ENCODE peak calls at places on chromosomes 16 and 17, in six cellular contexts. One of them, this sample, is unnamed. For H3K36me3, the result is how much of the 10 kb centered on the place peaks cover.

GRCh38 chr17:16477666-16478065 is 14.3 kb downstream of the LRRC75A start:
- DNase-seq in lung: no peak
- DNase-seq in left ventricle myocardium inferior: no peak
- DNase-seq in mucosa of descending colon: no peak
- DNase-seq in astrocyte: no peak
- DNase-seq in ovary: no peak
- DNase-seq in this sample: no peak

GRCh38 chr16:12289175-12290063 is 312.9 kb downstream of the SNX29 start:
- DNase-seq in lung: peak
- DNase-seq in mucosa of descending colon: peak
- DNase-seq in astrocyte: no peak
- DNase-seq in ovary: no peak
- DNase-seq in left ventricle myocardium inferior: no peak
- DNase-seq in this sample: no peak

GRCh38 chr16:11006666-11007065 is 62.3 kb downstream of the CLEC16A start:
- DNase-seq in mucosa of descending colon: no peak
- DNase-seq in ovary: no peak
- DNase-seq in left ventricle myocardium inferior: no peak
- DNase-seq in astrocyte: peak
- DNase-seq in lung: no peak
- DNase-seq in this sample: no peak

GRCh38 chr17:79837888-79838540 is 1.2 kb downstream of the CBX4 start:
- DNase-seq in lung: no peak
- DNase-seq in ovary: peak
- DNase-seq in astrocyte: peak
- DNase-seq in left ventricle myocardium inferior: no peak
- DNase-seq in mucosa of descending colon: peak
- DNase-seq in this sample: no peak

GRCh38 chr17:50903604-50904521 is 37.7 kb upstream of the TOB1 start:
- DNase-seq in mucosa of descending colon: no peak
- DNase-seq in lung: no peak
- DNase-seq in left ventricle myocardium inferior: no peak
- DNase-seq in astrocyte: peak
- DNase-seq in ovary: no peak
- DNase-seq in this sample: no peak

GRCh38 chr17:28500712-28501379 is 5.3 kb upstream of the FOXN1 start:
- DNase-seq in astrocyte: no peak
- DNase-seq in mucosa of descending colon: no peak
- DNase-seq in ovary: no peak
- DNase-seq in left ventricle myocardium inferior: no peak
- DNase-seq in lung: no peak
- DNase-seq in this sample: no peak

GRCh38 chr17:59511726-59512125 is 53.7 kb upstream of the DHX40 start:
- DNase-seq in ovary: no peak
- DNase-seq in mucosa of descending colon: no peak
- DNase-seq in astrocyte: no peak
- DNase-seq in left ventricle myocardium inferior: no peak
- DNase-seq in lung: no peak
- DNase-seq in this sample: no peak

GRCh38 chr16:53913082-53913870 is 209.3 kb downstream of the FTO start:
- DNase-seq in lung: peak
- DNase-seq in left ventricle myocardium inferior: no peak
- DNase-seq in astrocyte: peak
- DNase-seq in mucosa of descending colon: no peak
- DNase-seq in ovary: peak
- DNase-seq in this sample: peak

GRCh38 chr17:3893720-3894116 is 865 bp upstream of the CAMKK1 start:
- DNase-seq in left ventricle myocardium inferior: no peak
- DNase-seq in astrocyte: no peak
- DNase-seq in mucosa of descending colon: no peak
- DNase-seq in ovary: no peak
- DNase-seq in lung: no peak
- DNase-seq in this sample: no peak

GRCh38 chr16:87380875-87381274 is 2.7 kb downstream of the FBXO31 start:
- DNase-seq in left ventricle myocardium inferior: no peak
- DNase-seq in lung: no peak
- DNase-seq in mucosa of descending colon: no peak
- DNase-seq in astrocyte: no peak
- DNase-seq in ovary: no peak
- DNase-seq in this sample: no peak

GRCh38 chr17:76969598-76970172 is 101.5 kb downstream of the MGAT5B start:
- DNase-seq in ovary: no peak
- DNase-seq in lung: no peak
- DNase-seq in left ventricle myocardium inferior: no peak
- DNase-seq in astrocyte: peak
- DNase-seq in mucosa of descending colon: no peak
- DNase-seq in this sample: no peak

GRCh38 chr17:80692931-80693467 is 148.4 kb downstream of the RPTOR start:
- DNase-seq in ovary: no peak
- DNase-seq in left ventricle myocardium inferior: no peak
- DNase-seq in lung: no peak
- DNase-seq in astrocyte: no peak
- DNase-seq in mucosa of descending colon: no peak
- DNase-seq in this sample: no peak

GRCh38 chr17:82889496-82890338 is 49.9 kb upstream of the ZNF750 start:
- DNase-seq in astrocyte: no peak
- DNase-seq in left ventricle myocardium inferior: no peak
- DNase-seq in ovary: no peak
- DNase-seq in lung: peak
- DNase-seq in mucosa of descending colon: peak
- DNase-seq in this sample: no peak

GRCh38 chr16:11742041-11742535 is 569 bp downstream of the TXNDC11 start:
- DNase-seq in lung: peak
- DNase-seq in left ventricle myocardium inferior: peak
- DNase-seq in mucosa of descending colon: peak
- DNase-seq in astrocyte: no peak
- DNase-seq in ovary: peak
- DNase-seq in this sample: peak

GRCh38 chr17:43695968-43696865 is 34.5 kb upstream of the MEOX1 start:
- DNase-seq in mucosa of descending colon: no peak
- DNase-seq in lung: no peak
- DNase-seq in astrocyte: peak
- DNase-seq in left ventricle myocardium inferior: peak
- DNase-seq in ovary: no peak
- DNase-seq in this sample: peak

GRCh38 chr17:48568499-48569259 is 9.5 kb downstream of the HOXB4 start:
- DNase-seq in astrocyte: no peak
- DNase-seq in left ventricle myocardium inferior: no peak
- DNase-seq in mucosa of descending colon: no peak
- DNase-seq in lung: no peak
- DNase-seq in ovary: no peak
- DNase-seq in this sample: no peak
- H3K4me3 ChIP-seq in astrocyte: peak
- H3K4me3 ChIP-seq in left ventricle myocardium inferior: peak
- H3K4me3 ChIP-seq in mucosa of descending colon: no peak
- H3K4me3 ChIP-seq in lung: no peak
- H3K4me3 ChIP-seq in ovary: no peak
- H3K4me3 ChIP-seq in this sample: no peak

GRCh38 chr16:2243781-2244180 is 7.5 kb downstream of the DNASE1L2 start:
- DNase-seq in mucosa of descending colon: no peak
- DNase-seq in ovary: no peak
- DNase-seq in lung: no peak
- DNase-seq in left ventricle myocardium inferior: no peak
- DNase-seq in astrocyte: no peak
- DNase-seq in this sample: no peak
- H3K36me3 ChIP-seq in mucosa of descending colon: under half
- H3K36me3 ChIP-seq in ovary: under half
- H3K36me3 ChIP-seq in lung: under half
- H3K36me3 ChIP-seq in left ventricle myocardium inferior: half or more
- H3K36me3 ChIP-seq in astrocyte: under half
- H3K36me3 ChIP-seq in this sample: under half

GRCh38 chr16:51556694-51557327 is 405.7 kb upstream of the SALL1 start:
- DNase-seq in left ventricle myocardium inferior: no peak
- DNase-seq in mucosa of descending colon: no peak
- DNase-seq in ovary: peak
- DNase-seq in astrocyte: peak
- DNase-seq in lung: no peak
- DNase-seq in this sample: no peak
- TF ChIP-seq CTCF in left ventricle myocardium inferior: no peak
- TF ChIP-seq CTCF in mucosa of descending colon: no peak
- TF ChIP-seq CTCF in ovary: no peak
- TF ChIP-seq CTCF in astrocyte: no peak
- TF ChIP-seq CTCF in lung: no peak
- TF ChIP-seq CTCF in this sample: no peak

GRCh38 chr17:49130891-49131290 is 1.7 kb upstream of the B4GALNT2 start:
- DNase-seq in left ventricle myocardium inferior: no peak
- DNase-seq in ovary: no peak
- DNase-seq in mucosa of descending colon: no peak
- DNase-seq in lung: no peak
- DNase-seq in astrocyte: no peak
- DNase-seq in this sample: no peak

GRCh38 chr17:49132317-49132698 is 261 bp upstream of the B4GALNT2 start:
- DNase-seq in astrocyte: no peak
- DNase-seq in mucosa of descending colon: no peak
- DNase-seq in lung: no peak
- DNase-seq in left ventricle myocardium inferior: no peak
- DNase-seq in ovary: no peak
- DNase-seq in this sample: no peak

GRCh38 chr17:49136335-49136734 is 3.8 kb downstream of the B4GALNT2 start:
- DNase-seq in lung: no peak
- DNase-seq in ovary: no peak
- DNase-seq in mucosa of descending colon: no peak
- DNase-seq in astrocyte: no peak
- DNase-seq in left ventricle myocardium inferior: no peak
- DNase-seq in this sample: no peak

DNA sequence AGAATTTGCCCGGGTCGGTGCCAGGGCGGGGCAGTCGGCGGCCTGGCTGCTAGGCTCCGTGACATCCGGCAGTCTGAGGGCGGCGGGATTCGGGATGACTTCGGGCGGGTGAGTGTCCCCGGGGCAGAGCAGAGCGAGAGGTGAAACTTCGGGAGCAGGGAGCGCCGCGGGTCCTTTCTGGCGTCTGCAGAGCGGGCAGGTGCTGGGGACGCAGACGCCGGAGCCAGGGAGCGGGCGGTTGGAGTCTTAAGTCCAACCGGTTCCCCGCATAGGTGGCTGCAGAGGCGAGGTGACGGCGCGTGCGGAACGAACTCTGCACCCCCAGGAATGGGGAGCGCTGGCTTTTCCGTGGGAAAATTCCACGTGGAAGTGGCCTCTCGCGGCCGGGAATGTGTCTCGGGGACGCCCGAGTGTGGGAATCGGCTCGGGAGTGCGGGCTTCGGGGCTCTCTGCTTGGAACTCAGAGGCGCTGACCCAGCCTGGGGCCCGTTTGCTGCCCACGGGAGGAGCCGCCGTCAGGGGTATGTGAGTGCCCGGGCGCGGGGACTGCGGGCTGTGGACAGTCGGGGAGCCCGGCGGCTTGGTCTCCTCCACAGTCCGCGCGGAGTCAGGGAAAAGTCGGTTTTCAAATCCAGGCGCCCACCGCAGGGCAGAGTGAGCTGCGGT is at the start of gene B4GALNT2:
- DNase-seq in lung: no peak
- DNase-seq in left ventricle myocardium inferior: no peak
- DNase-seq in ovary: no peak
- DNase-seq in astrocyte: no peak
- DNase-seq in mucosa of descending colon: peak
- DNase-seq in this sample: peak
- H3K4me3 ChIP-seq in lung: no peak
- H3K4me3 ChIP-seq in left ventricle myocardium inferior: peak
- H3K4me3 ChIP-seq in ovary: peak
- H3K4me3 ChIP-seq in astrocyte: peak
- H3K4me3 ChIP-seq in mucosa of descending colon: peak
- H3K4me3 ChIP-seq in this sample: peak

GRCh38 chr16:50004239-50004638 is 20.8 kb upstream of the CNEP1R1 start:
- DNase-seq in lung: no peak
- DNase-seq in ovary: no peak
- DNase-seq in astrocyte: no peak
- DNase-seq in left ventricle myocardium inferior: no peak
- DNase-seq in mucosa of descending colon: no peak
- DNase-seq in this sample: no peak
- H3K36me3 ChIP-seq in lung: under half
- H3K36me3 ChIP-seq in ovary: under half
- H3K36me3 ChIP-seq in astrocyte: under half
- H3K36me3 ChIP-seq in left ventricle myocardium inferior: under half
- H3K36me3 ChIP-seq in mucosa of descending colon: under half
- H3K36me3 ChIP-seq in this sample: under half

DNA sequence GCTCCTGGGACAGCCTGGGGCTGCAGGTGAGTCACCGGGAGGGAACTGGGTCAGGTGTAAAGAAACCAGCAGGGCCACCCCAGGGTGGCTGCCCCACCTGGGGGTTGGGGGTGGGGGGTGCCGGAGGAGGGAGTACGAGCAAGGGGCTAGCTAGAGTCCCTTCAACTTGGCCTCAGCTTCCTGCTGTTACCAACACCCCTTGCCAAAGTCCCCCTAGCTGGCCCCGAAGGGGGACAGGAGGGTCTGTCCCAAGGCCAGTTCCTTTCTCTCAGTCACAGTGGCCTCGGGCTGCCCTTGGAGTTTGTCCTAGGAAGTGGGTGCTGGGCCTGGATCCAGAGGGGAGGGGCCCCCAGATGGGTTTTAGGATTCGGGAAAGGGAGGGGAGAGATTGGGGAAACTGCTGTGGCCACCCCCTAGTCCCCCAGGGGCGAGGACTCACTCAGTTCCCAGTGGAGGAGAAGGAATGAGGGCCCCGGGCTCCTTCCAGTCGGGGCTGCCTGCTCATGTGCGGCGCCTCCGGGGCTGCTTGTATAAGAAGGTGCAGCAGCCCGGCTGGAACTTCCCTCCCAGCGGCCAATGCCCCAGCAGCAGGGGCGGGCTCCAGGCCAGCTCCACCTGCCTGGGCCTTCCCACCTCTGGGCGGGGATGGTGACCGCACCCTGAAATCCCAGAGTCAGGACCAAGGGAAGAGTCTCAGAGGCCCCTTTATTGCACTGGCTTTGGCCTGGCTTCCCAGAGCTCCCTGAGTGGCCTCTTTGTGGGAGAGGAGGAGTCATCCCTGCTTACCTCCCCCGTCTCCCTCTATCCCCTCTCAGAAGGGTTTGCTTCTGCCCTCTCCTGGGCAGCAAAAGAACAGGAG is 7.3 kb downstream of the ARHGAP27 start:
- DNase-seq in mucosa of descending colon: peak
- DNase-seq in lung: peak
- DNase-seq in astrocyte: peak
- DNase-seq in left ventricle myocardium inferior: peak
- DNase-seq in ovary: no peak
- DNase-seq in this sample: peak
- TF ChIP-seq CTCF in mucosa of descending colon: no peak
- TF ChIP-seq CTCF in lung: no peak
- TF ChIP-seq CTCF in astrocyte: peak
- TF ChIP-seq CTCF in left ventricle myocardium inferior: peak
- TF ChIP-seq CTCF in ovary: no peak
- TF ChIP-seq CTCF in this sample: no peak